ENCODE peak calls at places on chromosome 10, in six cellular contexts. One of them, this sample, is unnamed.

GRCh38 chr10:6022693-6023092 is 39.5 kb downstream of the IL2RA start:
- DNase-seq in H9: no peak
- DNase-seq in mesendoderm: no peak
- DNase-seq in IMR-90: no peak
- DNase-seq in H1: no peak
- DNase-seq in mesenchymal stem cell: no peak
- DNase-seq in this sample: no peak

GRCh38 chr10:93461124-93461806 is 20.9 kb downstream of the MYOF start:
- DNase-seq in mesenchymal stem cell: peak; percentile 87
- DNase-seq in mesendoderm: no peak
- DNase-seq in IMR-90: peak; percentile 82
- DNase-seq in H9: no peak
- DNase-seq in H1: no peak
- DNase-seq in this sample: no peak

GRCh38 chr10:74244097-74244685 is 93.2 kb downstream of the ADK start:
- DNase-seq in mesendoderm: no peak
- DNase-seq in H1: no peak
- DNase-seq in H9: no peak
- DNase-seq in mesenchymal stem cell: peak; percentile 56
- DNase-seq in IMR-90: peak; percentile 73
- DNase-seq in this sample: peak; percentile 21

GRCh38 chr10:68727146-68727545 is 6.1 kb downstream of the CCAR1 start:
- DNase-seq in IMR-90: no peak
- DNase-seq in H9: no peak
- DNase-seq in mesendoderm: no peak
- DNase-seq in H1: no peak
- DNase-seq in mesenchymal stem cell: no peak
- DNase-seq in this sample: no peak

GRCh38 chr10:101217450-101218281 is 11.6 kb downstream of the LBX1 start:
- DNase-seq in IMR-90: peak; percentile 36
- DNase-seq in H9: peak; percentile 88
- DNase-seq in mesendoderm: peak; percentile 94
- DNase-seq in mesenchymal stem cell: peak; percentile 46
- DNase-seq in H1: no peak
- DNase-seq in this sample: peak; percentile 87

GRCh38 chr10:50575477-50576244 is 48.1 kb downstream of the SGMS1 start:
- DNase-seq in mesenchymal stem cell: no peak
- DNase-seq in IMR-90: no peak
- DNase-seq in H9: no peak
- DNase-seq in H1: no peak
- DNase-seq in mesendoderm: no peak
- DNase-seq in this sample: no peak

GRCh38 chr10:46525177-46525823 is 31.2 kb downstream of the GPRIN2 start:
- DNase-seq in mesenchymal stem cell: peak; percentile 83
- DNase-seq in IMR-90: peak; percentile 89
- DNase-seq in mesendoderm: peak; percentile 65
- DNase-seq in H9: no peak
- DNase-seq in H1: no peak
- DNase-seq in this sample: no peak

GRCh38 chr10:114174462-114175190 is 623 bp upstream of the CCDC186 start:
- DNase-seq in H1: no peak
- DNase-seq in IMR-90: peak; percentile 39
- DNase-seq in H9: peak; percentile 58
- DNase-seq in mesenchymal stem cell: peak; percentile 66
- DNase-seq in mesendoderm: no peak
- DNase-seq in this sample: no peak

GRCh38 chr10:46227571-46228075 is 59.2 kb upstream of the ANTXRL start:
- DNase-seq in mesendoderm: no peak
- DNase-seq in mesenchymal stem cell: no peak
- DNase-seq in IMR-90: no peak
- DNase-seq in H1: no peak
- DNase-seq in H9: no peak
- DNase-seq in this sample: no peak

GRCh38 chr10:63388421-63389031 is 77.3 kb downstream of the JMJD1C start:
- DNase-seq in mesenchymal stem cell: peak; percentile 45
- DNase-seq in IMR-90: peak; percentile 6
- DNase-seq in mesendoderm: no peak
- DNase-seq in H1: no peak
- DNase-seq in H9: no peak
- DNase-seq in this sample: no peak

GRCh38 chr10:37856881-37857286 is 526 bp downstream of the ZNF248 start:
- DNase-seq in mesenchymal stem cell: no peak
- DNase-seq in mesendoderm: peak; percentile 50
- DNase-seq in IMR-90: no peak
- DNase-seq in H1: no peak
- DNase-seq in H9: no peak
- DNase-seq in this sample: no peak

GRCh38 chr10:79445217-79445707 is at the start of gene ZCCHC24:
- DNase-seq in H9: peak; percentile 75
- DNase-seq in mesendoderm: peak; percentile 75
- DNase-seq in H1: no peak
- DNase-seq in IMR-90: no peak
- DNase-seq in mesenchymal stem cell: peak; percentile 43
- DNase-seq in this sample: no peak

GRCh38 chr10:56057860-56058259 is 303.2 kb downstream of the ZWINT start:
- DNase-seq in H1: no peak
- DNase-seq in mesenchymal stem cell: no peak
- DNase-seq in mesendoderm: no peak
- DNase-seq in H9: no peak
- DNase-seq in IMR-90: no peak
- DNase-seq in this sample: no peak
- H3K4ac ChIP-seq in H1: no peak overlapping the region
- H3K4ac ChIP-seq in mesenchymal stem cell: no peak overlapping the region
- H3K4ac ChIP-seq in mesendoderm: no peak overlapping the region
- H3K4ac ChIP-seq in H9: no peak overlapping the region
- H3K4ac ChIP-seq in IMR-90: no peak overlapping the region
- H3K4ac ChIP-seq in this sample: no peak overlapping the region

GRCh38 chr10:45059632-45060031 is 58.9 kb downstream of the ZNF22 start:
- DNase-seq in mesendoderm: no peak
- DNase-seq in H9: no peak
- DNase-seq in IMR-90: no peak
- DNase-seq in H1: no peak
- DNase-seq in mesenchymal stem cell: no peak
- DNase-seq in this sample: no peak
- H3K9ac ChIP-seq in mesendoderm: no peak overlapping the region
- H3K9ac ChIP-seq in H9: no peak overlapping the region
- H3K9ac ChIP-seq in IMR-90: no peak overlapping the region
- H3K9ac ChIP-seq in H1: no peak overlapping the region
- H3K9ac ChIP-seq in mesenchymal stem cell: no peak overlapping the region
- H3K9ac ChIP-seq in this sample: no peak overlapping the region

GRCh38 chr10:29084908-29085307 is 204.0 kb upstream of the LYZL1 start:
- DNase-seq in IMR-90: no peak
- DNase-seq in mesenchymal stem cell: no peak
- DNase-seq in H9: no peak
- DNase-seq in H1: no peak
- DNase-seq in mesendoderm: no peak
- DNase-seq in this sample: no peak

GRCh38 chr10:29078919-29079318 is 210.0 kb upstream of the LYZL1 start:
- DNase-seq in H9: no peak
- DNase-seq in mesenchymal stem cell: no peak
- DNase-seq in IMR-90: no peak
- DNase-seq in mesendoderm: peak; percentile 74
- DNase-seq in H1: no peak
- DNase-seq in this sample: no peak

GRCh38 chr10:29081231-29081630 is 207.6 kb upstream of the LYZL1 start:
- DNase-seq in IMR-90: no peak
- DNase-seq in mesenchymal stem cell: no peak
- DNase-seq in mesendoderm: no peak
- DNase-seq in H1: no peak
- DNase-seq in H9: no peak
- DNase-seq in this sample: no peak

GRCh38 chr10:29081971-29082699 is 206.7 kb upstream of the LYZL1 start:
- DNase-seq in mesendoderm: no peak
- DNase-seq in H9: no peak
- DNase-seq in IMR-90: no peak
- DNase-seq in H1: no peak
- DNase-seq in mesenchymal stem cell: no peak
- DNase-seq in this sample: no peak

DNA sequence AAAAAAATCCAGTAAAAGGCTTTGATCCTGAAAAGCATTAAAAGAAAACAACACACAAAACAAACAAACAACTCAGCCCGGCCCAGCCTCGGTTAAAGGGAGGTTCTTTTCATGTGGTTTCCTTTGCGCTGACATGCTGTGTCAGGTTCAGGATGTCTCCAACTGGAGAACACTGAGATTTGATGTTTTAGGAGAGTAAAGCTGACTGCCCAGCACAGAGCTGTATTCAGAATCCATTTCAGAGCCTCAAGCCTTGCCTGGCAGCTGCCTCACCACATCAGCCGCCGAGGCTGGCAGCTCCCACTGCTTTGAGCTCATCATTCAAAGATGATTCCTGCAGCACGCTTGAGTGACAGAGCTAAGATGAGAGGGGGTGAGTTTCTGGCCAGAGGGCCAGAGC is 205.8 kb upstream of the LYZL1 start:
- DNase-seq in IMR-90: no peak
- DNase-seq in mesenchymal stem cell: no peak
- DNase-seq in mesendoderm: no peak
- DNase-seq in H9: no peak
- DNase-seq in H1: no peak
- DNase-seq in this sample: no peak
- H2BK5ac ChIP-seq in IMR-90: no peak overlapping the region
- H2BK5ac ChIP-seq in mesenchymal stem cell: no peak overlapping the region
- H2BK5ac ChIP-seq in mesendoderm: no peak overlapping the region
- H2BK5ac ChIP-seq in H9: no peak overlapping the region
- H2BK5ac ChIP-seq in H1: no peak overlapping the region
- H2BK5ac ChIP-seq in this sample: no peak overlapping the region

GRCh38 chr10:119595715-119596515 is 849 bp downstream of the TIAL1 start:
- DNase-seq in H9: peak; percentile 35
- DNase-seq in mesenchymal stem cell: peak; percentile 55
- DNase-seq in IMR-90: peak; percentile 44
- DNase-seq in mesendoderm: peak; percentile 59
- DNase-seq in H1: no peak
- DNase-seq in this sample: no peak

GRCh38 chr10:119596537-119597404 is at the start of gene TIAL1:
- DNase-seq in mesenchymal stem cell: peak; percentile 100
- DNase-seq in mesendoderm: peak; percentile 100
- DNase-seq in H1: peak; percentile 99
- DNase-seq in IMR-90: peak; percentile 99
- DNase-seq in H9: peak; percentile 100
- DNase-seq in this sample: peak; percentile 98

GRCh38 chr10:119598397-119598796 is 1.6 kb upstream of the TIAL1 start:
- DNase-seq in mesendoderm: no peak
- DNase-seq in mesenchymal stem cell: no peak
- DNase-seq in H9: no peak
- DNase-seq in IMR-90: no peak
- DNase-seq in H1: no peak
- DNase-seq in this sample: no peak

GRCh38 chr10:119597405-119598186 is 832 bp upstream of the TIAL1 start:
- DNase-seq in IMR-90: no peak
- DNase-seq in mesendoderm: no peak
- DNase-seq in mesenchymal stem cell: no peak
- DNase-seq in H9: no peak
- DNase-seq in H1: no peak
- DNase-seq in this sample: no peak

DNA sequence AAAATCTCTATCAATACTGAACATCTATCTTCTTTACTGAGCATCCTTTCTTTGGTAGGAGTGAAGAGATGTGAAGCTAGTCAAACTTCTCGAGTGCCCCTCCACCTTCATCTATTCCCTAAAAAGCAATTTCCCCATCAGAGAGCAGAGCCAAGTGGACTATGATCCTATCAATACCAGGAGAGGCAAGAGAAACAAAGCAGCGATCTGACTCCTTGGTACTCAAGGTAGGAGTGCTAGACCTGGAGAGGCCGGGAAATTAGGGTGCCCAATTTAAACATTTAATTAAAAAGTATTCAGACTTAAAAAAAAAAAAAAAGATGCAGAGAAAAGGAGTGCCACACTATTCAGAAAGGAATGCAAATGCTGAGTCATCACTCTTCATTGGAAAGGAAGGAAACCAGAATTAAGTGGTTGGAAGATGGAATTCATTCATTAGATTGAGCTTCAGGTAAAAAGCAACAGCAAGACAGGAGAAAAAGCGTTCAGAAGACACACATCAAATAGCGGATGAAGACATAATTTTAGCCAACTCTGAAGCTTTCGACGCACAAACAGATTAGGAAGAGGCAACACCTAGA is 1.5 kb downstream of the TIAL1 start:
- DNase-seq in mesendoderm: peak; percentile 55
- DNase-seq in H9: no peak
- DNase-seq in IMR-90: peak; percentile 56
- DNase-seq in mesenchymal stem cell: peak; percentile 62
- DNase-seq in H1: no peak
- DNase-seq in this sample: peak; percentile 20
- H3K4ac ChIP-seq in mesendoderm: no peak overlapping the region
- H3K4ac ChIP-seq in H9: no peak overlapping the region
- H3K4ac ChIP-seq in IMR-90: peak overlapping the region; percentile 79
- H3K4ac ChIP-seq in mesenchymal stem cell: no peak overlapping the region
- H3K4ac ChIP-seq in H1: no peak overlapping the region
- H3K4ac ChIP-seq in this sample: no peak overlapping the region

DNA sequence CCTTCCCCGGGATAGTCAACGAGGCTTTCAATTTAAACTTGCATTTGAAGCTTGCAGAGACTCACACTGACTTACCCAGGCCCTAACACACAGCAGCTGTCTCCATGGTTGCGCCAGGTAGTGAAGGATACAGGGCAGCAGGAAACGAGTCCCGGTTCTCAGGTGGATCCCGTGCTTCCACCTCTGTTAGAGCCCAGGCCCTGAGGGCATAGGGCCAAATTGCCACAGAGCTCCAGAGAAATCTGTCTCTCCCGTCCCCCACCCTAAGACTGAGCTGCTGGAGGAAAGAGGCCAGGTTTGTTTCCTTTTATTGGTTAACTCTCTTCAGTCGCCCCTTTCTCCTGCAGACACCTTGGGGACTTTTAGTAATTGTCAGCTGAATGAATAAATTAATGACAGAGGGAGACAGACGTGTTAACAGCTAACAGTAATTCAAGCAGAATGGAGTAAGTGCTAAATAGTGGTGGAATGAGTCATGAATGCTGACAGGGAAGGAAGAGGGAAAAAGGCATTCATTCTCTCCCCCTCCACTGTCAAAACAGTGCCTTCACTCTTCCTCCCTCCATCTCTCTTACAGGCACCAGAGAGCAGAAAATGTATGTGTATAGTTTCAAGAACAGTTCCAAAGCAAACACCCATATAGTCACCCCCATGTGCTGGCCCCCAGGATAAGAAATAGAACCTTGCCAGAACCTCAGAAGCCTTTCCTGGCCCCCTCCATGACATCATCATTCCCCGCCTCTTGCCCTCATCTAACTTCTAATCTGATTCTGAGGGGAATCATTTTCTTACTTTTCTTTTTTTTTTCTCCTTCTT is 16.7 kb upstream of the DLG5 start:
- DNase-seq in H1: no peak
- DNase-seq in mesendoderm: peak; percentile 98
- DNase-seq in mesenchymal stem cell: peak; percentile 91
- DNase-seq in IMR-90: peak; percentile 73
- DNase-seq in H9: peak; percentile 84
- DNase-seq in this sample: peak; percentile 6
- H3K9ac ChIP-seq in H1: no peak overlapping the region
- H3K9ac ChIP-seq in mesendoderm: peak overlapping the region; percentile 7
- H3K9ac ChIP-seq in mesenchymal stem cell: peak overlapping the region; percentile 44
- H3K9ac ChIP-seq in IMR-90: no peak overlapping the region
- H3K9ac ChIP-seq in H9: no peak overlapping the region
- H3K9ac ChIP-seq in this sample: no peak overlapping the region

DNA sequence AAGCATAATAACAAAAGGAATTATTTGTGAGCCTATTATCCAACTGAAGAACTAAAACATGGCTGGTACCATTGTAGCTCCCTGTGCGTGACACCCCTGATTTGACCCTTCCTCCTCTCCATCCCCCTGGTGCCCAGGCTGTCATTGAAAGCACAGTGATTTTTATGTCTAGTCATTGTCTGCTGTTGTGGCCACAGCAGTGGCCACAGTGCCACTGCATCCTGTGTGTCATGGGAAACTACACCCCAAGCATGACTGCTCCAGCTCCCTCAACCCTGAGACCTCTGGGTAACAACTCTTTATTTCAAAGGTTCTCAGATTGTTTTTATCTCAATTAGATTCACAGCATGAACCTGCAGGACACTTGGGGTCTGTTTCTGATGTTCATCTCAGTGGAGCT is 52.0 kb downstream of the ERLIN1 start:
- DNase-seq in mesendoderm: no peak
- DNase-seq in mesenchymal stem cell: no peak
- DNase-seq in H9: no peak
- DNase-seq in IMR-90: no peak
- DNase-seq in H1: no peak
- DNase-seq in this sample: no peak
- H2BK5ac ChIP-seq in mesendoderm: no peak overlapping the region
- H2BK5ac ChIP-seq in mesenchymal stem cell: no peak overlapping the region
- H2BK5ac ChIP-seq in H9: no peak overlapping the region
- H2BK5ac ChIP-seq in IMR-90: no peak overlapping the region
- H2BK5ac ChIP-seq in H1: no peak overlapping the region
- H2BK5ac ChIP-seq in this sample: no peak overlapping the region